ENCODE peak calls at places on chromosome 14, in nine cellular contexts. One of them, this sample, is unnamed.

GRCh38 chr14:85088231-85088630 is 441.7 kb upstream of the FLRT2 start:
- DNase-seq in adipocyte: peak; percentile 47
- DNase-seq in activated T-helper 2 cell treated with anti-CD3 and anti-CD28 coated beads, Interferon-gamma antibody, Interleukin-2, Interleukin-4, amounts not matched to agents 10 μg/mL and 5 μg/mL and 100 μg/mL, durations not matched to agents 14 hours and 24 hours and 36 hours: no peak
- DNase-seq in AG20443: peak; percentile 29
- DNase-seq in CD4-positive, CD25-positive, alpha-beta regulatory T cell: no peak
- DNase-seq in stimulated activated CD4-positive, alpha-beta T cell treated with anti-CD3 and anti-CD28 coated beads, TNF-alpha, amount 100 ng/mL, for 24 hours: no peak
- DNase-seq in stimulated activated CD8-positive, alpha-beta memory T cell treated with anti-CD3 and anti-CD28 coated beads, Interleukin-2, amount 100 ng/mL, for 48 hours: no peak
- DNase-seq in endothelial cell of umbilical vein: no peak
- DNase-seq in NCI-H510A treated with DMSO at 0.1 percent for 48 hours: no peak
- DNase-seq in this sample: no peak

GRCh38 chr14:53890611-53891091 is 66.0 kb downstream of the BMP4 start:
- DNase-seq in endothelial cell of umbilical vein: peak; percentile 98
- DNase-seq in adipocyte: no peak
- DNase-seq in activated T-helper 2 cell treated with anti-CD3 and anti-CD28 coated beads, Interferon-gamma antibody, Interleukin-2, Interleukin-4, amounts not matched to agents 10 μg/mL and 5 μg/mL and 100 μg/mL, durations not matched to agents 14 hours and 24 hours and 36 hours: no peak
- DNase-seq in stimulated activated CD8-positive, alpha-beta memory T cell treated with anti-CD3 and anti-CD28 coated beads, Interleukin-2, amount 100 ng/mL, for 48 hours: no peak
- DNase-seq in CD4-positive, CD25-positive, alpha-beta regulatory T cell: no peak
- DNase-seq in stimulated activated CD4-positive, alpha-beta T cell treated with anti-CD3 and anti-CD28 coated beads, TNF-alpha, amount 100 ng/mL, for 24 hours: no peak
- DNase-seq in AG20443: no peak
- DNase-seq in NCI-H510A treated with DMSO at 0.1 percent for 48 hours: no peak
- DNase-seq in this sample: no peak

GRCh38 chr14:59101441-59101840 is 87.0 kb upstream of the DAAM1 start:
- DNase-seq in stimulated activated CD8-positive, alpha-beta memory T cell treated with anti-CD3 and anti-CD28 coated beads, Interleukin-2, amount 100 ng/mL, for 48 hours: no peak
- DNase-seq in CD4-positive, CD25-positive, alpha-beta regulatory T cell: no peak
- DNase-seq in endothelial cell of umbilical vein: no peak
- DNase-seq in activated T-helper 2 cell treated with anti-CD3 and anti-CD28 coated beads, Interferon-gamma antibody, Interleukin-2, Interleukin-4, amounts not matched to agents 10 μg/mL and 5 μg/mL and 100 μg/mL, durations not matched to agents 14 hours and 24 hours and 36 hours: no peak
- DNase-seq in NCI-H510A treated with DMSO at 0.1 percent for 48 hours: no peak
- DNase-seq in stimulated activated CD4-positive, alpha-beta T cell treated with anti-CD3 and anti-CD28 coated beads, TNF-alpha, amount 100 ng/mL, for 24 hours: no peak
- DNase-seq in AG20443: no peak
- DNase-seq in adipocyte: no peak
- DNase-seq in this sample: no peak

GRCh38 chr14:54784657-54785056 is 118.0 kb downstream of the GCH1 start:
- DNase-seq in CD4-positive, CD25-positive, alpha-beta regulatory T cell: no peak
- DNase-seq in adipocyte: no peak
- DNase-seq in stimulated activated CD4-positive, alpha-beta T cell treated with anti-CD3 and anti-CD28 coated beads, TNF-alpha, amount 100 ng/mL, for 24 hours: no peak
- DNase-seq in stimulated activated CD8-positive, alpha-beta memory T cell treated with anti-CD3 and anti-CD28 coated beads, Interleukin-2, amount 100 ng/mL, for 48 hours: no peak
- DNase-seq in AG20443: no peak
- DNase-seq in activated T-helper 2 cell treated with anti-CD3 and anti-CD28 coated beads, Interferon-gamma antibody, Interleukin-2, Interleukin-4, amounts not matched to agents 10 μg/mL and 5 μg/mL and 100 μg/mL, durations not matched to agents 14 hours and 24 hours and 36 hours: no peak
- DNase-seq in endothelial cell of umbilical vein: no peak
- DNase-seq in NCI-H510A treated with DMSO at 0.1 percent for 48 hours: no peak
- DNase-seq in this sample: no peak

GRCh38 chr14:67413806-67414769 is 2.1 kb upstream of the PLEK2 start:
- DNase-seq in activated T-helper 2 cell treated with anti-CD3 and anti-CD28 coated beads, Interferon-gamma antibody, Interleukin-2, Interleukin-4, amounts not matched to agents 10 μg/mL and 5 μg/mL and 100 μg/mL, durations not matched to agents 14 hours and 24 hours and 36 hours: no peak
- DNase-seq in AG20443: peak; percentile 81
- DNase-seq in endothelial cell of umbilical vein: peak; percentile 87
- DNase-seq in CD4-positive, CD25-positive, alpha-beta regulatory T cell: no peak
- DNase-seq in adipocyte: peak; percentile 19
- DNase-seq in stimulated activated CD8-positive, alpha-beta memory T cell treated with anti-CD3 and anti-CD28 coated beads, Interleukin-2, amount 100 ng/mL, for 48 hours: peak; percentile 19
- DNase-seq in NCI-H510A treated with DMSO at 0.1 percent for 48 hours: no peak
- DNase-seq in stimulated activated CD4-positive, alpha-beta T cell treated with anti-CD3 and anti-CD28 coated beads, TNF-alpha, amount 100 ng/mL, for 24 hours: peak; percentile 10
- DNase-seq in this sample: no peak

GRCh38 chr14:60654303-60654925 is 5.1 kb upstream of the SIX1 start:
- DNase-seq in AG20443: peak; percentile 43
- DNase-seq in stimulated activated CD8-positive, alpha-beta memory T cell treated with anti-CD3 and anti-CD28 coated beads, Interleukin-2, amount 100 ng/mL, for 48 hours: no peak
- DNase-seq in CD4-positive, CD25-positive, alpha-beta regulatory T cell: no peak
- DNase-seq in activated T-helper 2 cell treated with anti-CD3 and anti-CD28 coated beads, Interferon-gamma antibody, Interleukin-2, Interleukin-4, amounts not matched to agents 10 μg/mL and 5 μg/mL and 100 μg/mL, durations not matched to agents 14 hours and 24 hours and 36 hours: no peak
- DNase-seq in adipocyte: peak; percentile 92
- DNase-seq in endothelial cell of umbilical vein: no peak
- DNase-seq in stimulated activated CD4-positive, alpha-beta T cell treated with anti-CD3 and anti-CD28 coated beads, TNF-alpha, amount 100 ng/mL, for 24 hours: no peak
- DNase-seq in NCI-H510A treated with DMSO at 0.1 percent for 48 hours: peak; percentile 34
- DNase-seq in this sample: no peak

GRCh38 chr14:87745507-87746118 is 247.4 kb downstream of the GALC start:
- DNase-seq in adipocyte: peak; percentile 11
- DNase-seq in activated T-helper 2 cell treated with anti-CD3 and anti-CD28 coated beads, Interferon-gamma antibody, Interleukin-2, Interleukin-4, amounts not matched to agents 10 μg/mL and 5 μg/mL and 100 μg/mL, durations not matched to agents 14 hours and 24 hours and 36 hours: no peak
- DNase-seq in stimulated activated CD8-positive, alpha-beta memory T cell treated with anti-CD3 and anti-CD28 coated beads, Interleukin-2, amount 100 ng/mL, for 48 hours: no peak
- DNase-seq in CD4-positive, CD25-positive, alpha-beta regulatory T cell: no peak
- DNase-seq in stimulated activated CD4-positive, alpha-beta T cell treated with anti-CD3 and anti-CD28 coated beads, TNF-alpha, amount 100 ng/mL, for 24 hours: no peak
- DNase-seq in AG20443: peak; percentile 66
- DNase-seq in NCI-H510A treated with DMSO at 0.1 percent for 48 hours: no peak
- DNase-seq in endothelial cell of umbilical vein: no peak
- DNase-seq in this sample: peak; percentile 50

GRCh38 chr14:24297190-24297964 is 2.2 kb downstream of the DHRS1 start:
- DNase-seq in CD4-positive, CD25-positive, alpha-beta regulatory T cell: no peak
- DNase-seq in activated T-helper 2 cell treated with anti-CD3 and anti-CD28 coated beads, Interferon-gamma antibody, Interleukin-2, Interleukin-4, amounts not matched to agents 10 μg/mL and 5 μg/mL and 100 μg/mL, durations not matched to agents 14 hours and 24 hours and 36 hours: no peak
- DNase-seq in NCI-H510A treated with DMSO at 0.1 percent for 48 hours: peak; percentile 29
- DNase-seq in stimulated activated CD4-positive, alpha-beta T cell treated with anti-CD3 and anti-CD28 coated beads, TNF-alpha, amount 100 ng/mL, for 24 hours: no peak
- DNase-seq in endothelial cell of umbilical vein: peak; percentile 40
- DNase-seq in adipocyte: peak; percentile 31
- DNase-seq in AG20443: no peak
- DNase-seq in stimulated activated CD8-positive, alpha-beta memory T cell treated with anti-CD3 and anti-CD28 coated beads, Interleukin-2, amount 100 ng/mL, for 48 hours: no peak
- DNase-seq in this sample: peak; percentile 21

GRCh38 chr14:103281496-103282231 is 52.4 kb upstream of the EIF5 start:
- DNase-seq in activated T-helper 2 cell treated with anti-CD3 and anti-CD28 coated beads, Interferon-gamma antibody, Interleukin-2, Interleukin-4, amounts not matched to agents 10 μg/mL and 5 μg/mL and 100 μg/mL, durations not matched to agents 14 hours and 24 hours and 36 hours: no peak
- DNase-seq in adipocyte: peak; percentile 73
- DNase-seq in NCI-H510A treated with DMSO at 0.1 percent for 48 hours: no peak
- DNase-seq in stimulated activated CD4-positive, alpha-beta T cell treated with anti-CD3 and anti-CD28 coated beads, TNF-alpha, amount 100 ng/mL, for 24 hours: no peak
- DNase-seq in AG20443: peak; percentile 90
- DNase-seq in CD4-positive, CD25-positive, alpha-beta regulatory T cell: no peak
- DNase-seq in stimulated activated CD8-positive, alpha-beta memory T cell treated with anti-CD3 and anti-CD28 coated beads, Interleukin-2, amount 100 ng/mL, for 48 hours: no peak
- DNase-seq in endothelial cell of umbilical vein: peak; percentile 27
- DNase-seq in this sample: peak; percentile 69

GRCh38 chr14:100531591-100532121 is 55.6 kb downstream of the BEGAIN start:
- DNase-seq in stimulated activated CD4-positive, alpha-beta T cell treated with anti-CD3 and anti-CD28 coated beads, TNF-alpha, amount 100 ng/mL, for 24 hours: no peak
- DNase-seq in activated T-helper 2 cell treated with anti-CD3 and anti-CD28 coated beads, Interferon-gamma antibody, Interleukin-2, Interleukin-4, amounts not matched to agents 10 μg/mL and 5 μg/mL and 100 μg/mL, durations not matched to agents 14 hours and 24 hours and 36 hours: peak; percentile 7
- DNase-seq in stimulated activated CD8-positive, alpha-beta memory T cell treated with anti-CD3 and anti-CD28 coated beads, Interleukin-2, amount 100 ng/mL, for 48 hours: no peak
- DNase-seq in CD4-positive, CD25-positive, alpha-beta regulatory T cell: no peak
- DNase-seq in adipocyte: no peak
- DNase-seq in endothelial cell of umbilical vein: no peak
- DNase-seq in AG20443: no peak
- DNase-seq in NCI-H510A treated with DMSO at 0.1 percent for 48 hours: no peak
- DNase-seq in this sample: peak; percentile 4

GRCh38 chr14:64700894-64701293 is 3.3 kb upstream of the PLEKHG3 start:
- DNase-seq in stimulated activated CD4-positive, alpha-beta T cell treated with anti-CD3 and anti-CD28 coated beads, TNF-alpha, amount 100 ng/mL, for 24 hours: no peak
- DNase-seq in CD4-positive, CD25-positive, alpha-beta regulatory T cell: no peak
- DNase-seq in activated T-helper 2 cell treated with anti-CD3 and anti-CD28 coated beads, Interferon-gamma antibody, Interleukin-2, Interleukin-4, amounts not matched to agents 10 μg/mL and 5 μg/mL and 100 μg/mL, durations not matched to agents 14 hours and 24 hours and 36 hours: no peak
- DNase-seq in stimulated activated CD8-positive, alpha-beta memory T cell treated with anti-CD3 and anti-CD28 coated beads, Interleukin-2, amount 100 ng/mL, for 48 hours: no peak
- DNase-seq in NCI-H510A treated with DMSO at 0.1 percent for 48 hours: peak; percentile 27
- DNase-seq in endothelial cell of umbilical vein: no peak
- DNase-seq in adipocyte: no peak
- DNase-seq in AG20443: no peak
- DNase-seq in this sample: no peak